ENCODE peak calls at places on chromosome 1, in ten cellular contexts. Y, O, W, H, K, V, C, N, S and Z are unnamed samples.

GRCh38 chr1:214002472-214002871 is 14.7 kb downstream of the PROX1 start:
- DNase-seq in Y (peak; percentile 49), O (no peak), W (no peak), H (no peak), K (peak; percentile 74), V (peak; percentile 70), C (no peak), N (peak; percentile 34), S (no peak), Z (no peak)

GRCh38 chr1:155172732-155173477 is at the start of gene KRTCAP2:
- DNase-seq in Y (peak; percentile 97), O (peak; percentile 95), W (peak; percentile 95), H (peak; percentile 94), K (peak; percentile 98), V (peak; percentile 96), C (peak; percentile 92), N (peak; percentile 98), S (peak; percentile 93), Z (no peak)

GRCh38 chr1:110953031-110953430 is 10.7 kb downstream of the LRIF1 start:
- DNase-seq in Y (no peak), O (no peak), W (no peak), H (no peak), K (no peak), V (no peak), C (no peak), N (no peak), S (no peak), Z (no peak)

GRCh38 chr1:210681158-210681557 is 352.5 kb downstream of the HHAT start:
- DNase-seq in Y (no peak), O (no peak), W (no peak), H (no peak), K (no peak), V (no peak), C (no peak), N (no peak), S (no peak), Z (no peak)

GRCh38 chr1:39501666-39502065 is 10.2 kb downstream of the BMP8A start:
- DNase-seq in Y (no peak), O (no peak), W (no peak), H (no peak), K (no peak), V (peak; percentile 90), C (no peak), N (no peak), S (no peak), Z (no peak)

GRCh38 chr1:115969509-115969908 is 6.8 kb upstream of the SLC22A15 start:
- DNase-seq in Y (no peak), O (no peak), W (no peak), H (peak; percentile 34), K (no peak), V (no peak), C (no peak), N (peak; percentile 37), S (no peak), Z (no peak)

GRCh38 chr1:67347688-67348472 is 40.2 kb downstream of the IL12RB2 start:
- DNase-seq in Y (peak; percentile 35), O (peak; percentile 13), W (peak; percentile 38), H (peak; percentile 62), K (peak; percentile 70), V (peak; percentile 75), C (no peak), N (peak; percentile 66), S (peak; percentile 53), Z (no peak)

GRCh38 chr1:60911980-60912692 is 170.2 kb upstream of the NFIA start:
- DNase-seq in Y (no peak), O (peak; percentile 52), W (no peak), H (no peak), K (no peak), V (no peak), C (no peak), N (no peak), S (peak; percentile 35), Z (no peak)

GRCh38 chr1:91585982-91586381 is 85.3 kb downstream of the CDC7 start:
- DNase-seq in Y (no peak), O (no peak), W (no peak), H (no peak), K (no peak), V (no peak), C (no peak), N (no peak), S (no peak), Z (peak; percentile 89)

GRCh38 chr1:218817747-218818146 is 355.9 kb upstream of the LYPLAL1 start:
- DNase-seq in Y (no peak), O (no peak), W (no peak), H (peak; percentile 5), K (peak; percentile 37), V (no peak), C (no peak), N (no peak), S (no peak), Z (no peak)

GRCh38 chr1:234645964-234646363 is 36.0 kb upstream of the IRF2BP2 start:
- DNase-seq in Y (no peak), O (no peak), W (no peak), H (no peak), K (no peak), V (peak; percentile 46), C (no peak), N (no peak), S (no peak), Z (no peak)

GRCh38 chr1:231990388-231990787 is 363.8 kb downstream of the DISC1 start:
- DNase-seq in Y (no peak), O (peak; percentile 16), W (no peak), H (no peak), K (no peak), V (no peak), C (no peak), N (no peak), S (no peak), Z (no peak)

DNA sequence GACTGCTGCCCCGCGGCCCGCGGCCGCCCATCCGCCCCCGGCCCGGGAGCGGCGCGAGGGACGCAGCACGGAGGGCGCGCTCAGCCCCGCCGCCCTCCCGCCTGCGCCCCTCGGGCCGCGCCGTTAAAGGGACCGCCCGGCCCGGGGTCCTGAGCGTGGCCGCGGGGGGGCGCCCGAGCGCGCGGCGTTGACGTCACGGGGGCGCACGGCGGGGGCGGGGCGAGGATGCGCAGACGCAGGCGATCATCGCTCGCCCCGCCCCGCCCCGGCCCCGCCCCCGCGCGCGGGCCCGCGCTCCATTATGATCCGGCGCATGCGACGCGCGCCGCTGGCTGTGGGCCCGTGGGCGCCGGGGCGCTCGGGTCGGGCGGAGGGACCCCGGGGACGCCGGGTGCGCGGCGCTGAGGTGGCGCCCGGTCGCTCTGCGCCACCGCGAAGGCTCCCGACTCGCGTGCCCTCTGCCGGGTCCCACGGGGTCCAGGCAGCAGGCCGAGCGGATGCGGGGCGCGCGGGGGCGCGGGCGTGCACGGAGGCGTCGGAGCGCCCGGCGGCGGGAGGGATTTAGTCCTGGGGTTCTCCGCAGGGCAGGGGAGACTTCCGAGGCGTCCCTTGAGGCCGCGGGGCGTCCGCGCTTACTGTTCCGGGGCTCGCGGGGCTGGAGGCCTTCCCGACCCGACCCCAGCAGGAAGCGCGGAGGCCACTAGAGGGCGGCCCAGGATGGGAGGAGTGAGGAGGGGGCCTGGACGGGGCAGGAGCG is at the start of gene DVL1:
- DNase-seq in Y (peak; percentile 47), O (peak; percentile 67), W (peak; percentile 76), H (peak; percentile 98), K (peak; percentile 86), V (peak; percentile 70), C (peak; percentile 51), N (peak; percentile 93), S (no peak), Z (no peak)
- TF ChIP-seq CTCF in Y (peak; percentile 37), O (peak; percentile 53), W (peak; percentile 25), H (peak; percentile 55), K (peak; percentile 63), V (peak; percentile 30), C (no peak), N (peak; percentile 57), S (no peak), Z (peak; percentile 45)

DNA sequence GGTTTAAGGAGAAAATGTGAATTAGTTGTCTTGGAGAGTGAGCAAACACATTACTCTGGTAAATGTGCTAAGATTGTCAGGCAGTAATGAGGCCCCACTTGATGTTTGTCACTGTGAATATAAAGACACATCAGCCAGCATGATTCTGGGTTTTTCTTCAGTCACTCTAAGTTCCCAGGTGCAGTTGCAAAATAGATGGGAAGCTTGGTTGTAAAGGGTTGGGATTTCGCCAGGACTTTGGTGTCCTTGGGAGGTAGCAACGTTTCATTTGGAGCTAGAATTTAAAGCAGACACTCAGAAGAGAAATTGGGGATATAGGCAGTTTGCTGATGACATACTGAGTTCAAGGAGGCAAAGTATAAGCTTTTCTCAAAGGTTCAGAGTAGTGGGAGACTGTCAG is 154.3 kb downstream of the MAST2 start:
- DNase-seq in Y (no peak), O (no peak), W (no peak), H (no peak), K (no peak), V (peak; percentile 21), C (no peak), N (no peak), S (no peak), Z (no peak)
- H3K4me3 ChIP-seq in Y (no peak overlapping the region), O (no peak overlapping the region), W (no peak overlapping the region), H (no peak overlapping the region), K (no peak overlapping the region), V (no peak overlapping the region), C (no peak overlapping the region), N (no peak overlapping the region), S (no peak overlapping the region), Z (no peak overlapping the region)

DNA sequence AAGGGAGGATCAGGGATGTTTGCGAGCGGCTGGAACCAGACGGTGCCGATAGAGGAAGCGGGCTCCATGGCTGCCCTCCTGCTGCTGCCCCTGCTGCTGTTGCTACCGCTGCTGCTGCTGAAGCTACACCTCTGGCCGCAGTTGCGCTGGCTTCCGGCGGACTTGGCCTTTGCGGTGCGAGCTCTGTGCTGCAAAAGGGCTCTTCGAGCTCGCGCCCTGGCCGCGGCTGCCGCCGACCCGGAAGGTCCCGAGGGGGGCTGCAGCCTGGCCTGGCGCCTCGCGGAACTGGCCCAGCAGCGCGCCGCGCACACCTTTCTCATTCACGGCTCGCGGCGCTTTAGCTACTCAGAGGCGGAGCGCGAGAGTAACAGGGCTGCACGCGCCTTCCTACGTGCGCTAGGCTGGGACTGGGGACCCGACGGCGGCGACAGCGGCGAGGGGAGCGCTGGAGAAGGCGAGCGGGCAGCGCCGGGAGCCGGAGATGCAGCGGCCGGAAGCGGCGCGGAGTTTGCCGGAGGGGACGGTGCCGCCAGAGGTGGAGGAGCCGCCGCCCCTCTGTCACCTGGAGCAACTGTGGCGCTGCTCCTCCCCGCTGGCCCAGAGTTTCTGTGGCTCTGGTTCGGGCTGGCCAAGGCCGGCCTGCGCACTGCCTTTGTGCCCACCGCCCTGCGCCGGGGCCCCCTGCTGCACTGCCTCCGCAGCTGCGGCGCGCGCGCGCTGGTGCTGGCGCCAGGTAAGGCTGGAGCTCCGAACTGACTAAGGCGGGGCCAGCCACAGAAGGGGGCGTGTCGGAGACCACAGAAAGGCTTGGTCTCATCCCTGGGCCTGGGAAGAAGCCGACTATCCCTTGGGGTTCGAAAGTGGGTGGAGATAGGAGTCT is 465 bp downstream of the SLC27A3 start:
- DNase-seq in Y (peak; percentile 39), O (peak; percentile 66), W (peak; percentile 85), H (peak; percentile 81), K (peak; percentile 91), V (peak; percentile 58), C (peak; percentile 79), N (no peak), S (peak; percentile 74), Z (no peak)
- TF ChIP-seq CTCF in Y (no peak), O (no peak), W (no peak), H (peak; percentile 7), K (no peak), V (no peak), C (no peak), N (no peak), S (no peak), Z (no peak)

DNA sequence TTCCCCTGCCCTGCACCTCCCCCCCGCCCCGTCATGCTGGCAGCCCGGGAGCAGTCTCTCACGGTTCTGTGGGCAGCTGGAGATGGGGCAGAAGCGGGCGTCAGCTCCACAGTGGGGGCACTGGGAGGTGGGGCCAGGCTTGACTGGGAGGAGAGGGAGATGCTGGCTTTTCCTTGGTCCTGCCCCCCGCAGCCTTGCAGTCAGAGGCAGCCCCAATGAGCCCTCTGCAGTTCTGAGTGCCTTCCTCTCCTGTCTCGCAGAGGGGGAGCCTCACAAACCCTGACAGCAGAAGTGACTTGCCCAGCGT is 21.7 kb downstream of the ARHGEF10L start:
- DNase-seq in Y (no peak), O (no peak), W (no peak), H (no peak), K (no peak), V (no peak), C (no peak), N (no peak), S (no peak), Z (no peak)
- H3K4me3 ChIP-seq in Y (no peak overlapping the region), O (no peak overlapping the region), W (no peak overlapping the region), H (no peak overlapping the region), K (no peak overlapping the region), V (no peak overlapping the region), C (no peak overlapping the region), N (no peak overlapping the region), S (no peak overlapping the region), Z (peak overlapping the region; percentile 12)